ENCODE peak calls at places on chromosome 7, in four cellular contexts. T is stomach, K is adrenal gland, P is K562. B is an unnamed sample.

GRCh38 chr7:69367785-69368184 is 230.5 kb upstream of the AUTS2 start:
- DNase-seq in T (no peak), K (no peak), P (no peak), B (no peak)

GRCh38 chr7:101941481-101942383 is 124.3 kb downstream of the CUX1 start:
- DNase-seq in T (peak; percentile 62), K (peak; percentile 41), P (peak; percentile 36), B (no peak)

GRCh38 chr7:147282204-147282603 is 1165.6 kb downstream of the CNTNAP2 start:
- DNase-seq in T (no peak), K (no peak), P (no peak), B (no peak)

GRCh38 chr7:2314209-2314955 is at the start of gene SNX8:
- DNase-seq in T (peak; percentile 96), K (peak; percentile 94), P (peak; percentile 99), B (peak; percentile 96)

GRCh38 chr7:57328963-57329362 is 121.0 kb upstream of the ZNF716 start:
- DNase-seq in T (no peak), K (no peak), P (no peak), B (no peak)

GRCh38 chr7:81402227-81402626 is 367.6 kb downstream of the HGF start:
- DNase-seq in T (no peak), K (no peak), P (no peak), B (no peak)

GRCh38 chr7:32091608-32092210 is 21.5 kb upstream of the PDE1C start:
- DNase-seq in T (no peak), K (no peak), P (no peak), B (no peak)

GRCh38 chr7:101733713-101734475 is 83.5 kb upstream of the CUX1 start:
- DNase-seq in T (peak; percentile 66), K (peak; percentile 63), P (peak; percentile 88), B (peak; percentile 49)

GRCh38 chr7:26500749-26501352 is 209.2 kb downstream of the SNX10 start:
- DNase-seq in T (no peak), K (no peak), P (peak; percentile 39), B (no peak)

GRCh38 chr7:142875456-142875855 is 10.1 kb downstream of the TRPV6 start:
- DNase-seq in T (no peak), K (no peak), P (no peak), B (no peak)

GRCh38 chr7:131657881-131658280 is 101.5 kb upstream of the PODXL start:
- DNase-seq in T (no peak), K (no peak), P (no peak), B (no peak)

GRCh38 chr7:129213828-129214227 is 11.0 kb upstream of the AHCYL2 start:
- DNase-seq in T (no peak), K (no peak), P (peak; percentile 65), B (no peak)

GRCh38 chr7:69683002-69683401 is 84.7 kb downstream of the AUTS2 start:
- DNase-seq in T (peak; percentile 26), K (peak; percentile 46), P (no peak), B (no peak)

GRCh38 chr7:129168219-129168991 is 20.0 kb upstream of the SMO start:
- DNase-seq in T (no peak), K (no peak), P (no peak), B (no peak)

GRCh38 chr7:85004402-85004801 is 182.5 kb downstream of the SEMA3D start:
- DNase-seq in T (no peak), K (no peak), P (no peak), B (no peak)

GRCh38 chr7:44658979-44659378 is 52.6 kb downstream of the OGDH start:
- DNase-seq in T (no peak), K (no peak), P (no peak), B (no peak)

GRCh38 chr7:43625977-43626376 is 43.1 kb downstream of the STK17A start:
- DNase-seq in T (no peak), K (no peak), P (no peak), B (no peak)

GRCh38 chr7:80563561-80564327 is 51.9 kb upstream of the GNAT3 start:
- DNase-seq in T (no peak), K (no peak), P (no peak), B (no peak)

GRCh38 chr7:46003161-46003560 is 82.1 kb upstream of the IGFBP3 start:
- DNase-seq in T (no peak), K (no peak), P (no peak), B (no peak)

GRCh38 chr7:11130012-11130411 is 156.3 kb downstream of the PHF14 start:
- DNase-seq in T (no peak), K (no peak), P (no peak), B (no peak)

GRCh38 chr7:106009511-106010226 is 46.6 kb downstream of the CDHR3 start:
- DNase-seq in T (peak; percentile 90), K (peak; percentile 91), P (peak; percentile 92), B (peak; percentile 83)

GRCh38 chr7:17599733-17600685 is 301.6 kb downstream of the AHR start:
- DNase-seq in T (no peak), K (no peak), P (no peak), B (no peak)

GRCh38 chr7:18356195-18356645 is 139.3 kb upstream of the HDAC9 start:
- DNase-seq in T (no peak), K (no peak), P (peak; percentile 27), B (no peak)

GRCh38 chr7:119377-120163 is 72.8 kb upstream of the FAM20C start:
- DNase-seq in T (no peak), K (peak; percentile 44), P (no peak), B (peak; percentile 77)
- H3K27ac ChIP-seq in T (peak overlapping the region; percentile 76), K (peak overlapping the region; percentile 43), P (no peak overlapping the region), B (peak overlapping the region; percentile 11)

GRCh38 chr7:151849879-151850260 is 27.0 kb downstream of the PRKAG2 start:
- DNase-seq in T (no peak), K (no peak), P (no peak), B (peak; percentile 22)
- TF ChIP-seq POLR2A in T (no peak), K (no peak), P (no peak), B (no peak)

GRCh38 chr7:73625276-73625675 is 954 bp upstream of the MLXIPL start:
- DNase-seq in T (no peak), K (no peak), P (no peak), B (no peak)

GRCh38 chr7:73623798-73624668 is at the start of gene MLXIPL:
- DNase-seq in T (peak; percentile 93), K (peak; percentile 94), P (peak; percentile 99), B (peak; percentile 64)

GRCh38 chr7:73624669-73625001 is 313 bp upstream of the MLXIPL start:
- DNase-seq in T (no peak), K (no peak), P (no peak), B (no peak)

GRCh38 chr7:73628504-73628903 is 4.2 kb upstream of the MLXIPL start:
- DNase-seq in T (no peak), K (no peak), P (no peak), B (no peak)

DNA sequence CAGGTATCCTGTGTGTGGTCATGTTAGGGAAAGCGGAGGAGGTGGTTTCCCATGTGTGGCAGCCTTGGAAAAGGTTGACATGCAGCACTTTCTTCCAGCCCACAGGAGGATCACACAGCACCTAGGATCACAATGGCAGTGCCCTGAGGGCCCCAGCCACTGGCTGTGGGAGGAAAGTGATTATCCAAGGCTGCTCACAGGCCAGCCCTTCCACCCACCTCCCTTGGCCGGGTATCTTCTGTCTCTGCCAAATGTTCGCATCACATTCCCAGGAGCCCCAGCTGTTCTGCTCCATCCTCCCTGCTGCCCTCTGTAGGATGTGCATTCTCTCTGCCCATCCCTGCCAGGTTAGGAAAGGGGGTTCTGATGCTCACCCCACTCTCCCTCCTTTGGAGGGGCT is 2.5 kb upstream of the MLXIPL start:
- DNase-seq in T (no peak), K (no peak), P (no peak), B (no peak)
- TF ChIP-seq CTCF in T (no peak), K (no peak), P (no peak), B (no peak)

GRCh38 chr7:74083928-74084721 is 521 bp downstream of the LIMK1 start:
- DNase-seq in T (peak; percentile 41), K (peak; percentile 61), P (peak; percentile 74), B (peak; percentile 42)
- H3K27ac ChIP-seq in T (peak overlapping the region; percentile 80), K (peak overlapping the region; percentile 57), P (peak overlapping the region; percentile 84), B (peak overlapping the region; percentile 60)

GRCh38 chr7:157386979-157387800 is 50.4 kb downstream of the DNAJB6 start:
- DNase-seq in T (peak; percentile 86), K (peak; percentile 92), P (peak; percentile 86), B (peak; percentile 87)
- TF ChIP-seq POLR2A in T (no peak), K (no peak), P (peak; percentile 48), B (no peak)

GRCh38 chr7:111858331-111858730 is 296.0 kb upstream of the IMMP2L start:
- DNase-seq in T (no peak), K (no peak), P (no peak), B (no peak)

GRCh38 chr7:111852081-111852480 is 289.8 kb upstream of the IMMP2L start:
- DNase-seq in T (no peak), K (no peak), P (no peak), B (no peak)

GRCh38 chr7:111855161-111855841 is 293.0 kb upstream of the IMMP2L start:
- DNase-seq in T (peak; percentile 27), K (peak; percentile 29), P (peak; percentile 19), B (peak; percentile 41)

GRCh38 chr7:111855842-111856227 is 293.5 kb upstream of the IMMP2L start:
- DNase-seq in T (no peak), K (no peak), P (no peak), B (no peak)

DNA sequence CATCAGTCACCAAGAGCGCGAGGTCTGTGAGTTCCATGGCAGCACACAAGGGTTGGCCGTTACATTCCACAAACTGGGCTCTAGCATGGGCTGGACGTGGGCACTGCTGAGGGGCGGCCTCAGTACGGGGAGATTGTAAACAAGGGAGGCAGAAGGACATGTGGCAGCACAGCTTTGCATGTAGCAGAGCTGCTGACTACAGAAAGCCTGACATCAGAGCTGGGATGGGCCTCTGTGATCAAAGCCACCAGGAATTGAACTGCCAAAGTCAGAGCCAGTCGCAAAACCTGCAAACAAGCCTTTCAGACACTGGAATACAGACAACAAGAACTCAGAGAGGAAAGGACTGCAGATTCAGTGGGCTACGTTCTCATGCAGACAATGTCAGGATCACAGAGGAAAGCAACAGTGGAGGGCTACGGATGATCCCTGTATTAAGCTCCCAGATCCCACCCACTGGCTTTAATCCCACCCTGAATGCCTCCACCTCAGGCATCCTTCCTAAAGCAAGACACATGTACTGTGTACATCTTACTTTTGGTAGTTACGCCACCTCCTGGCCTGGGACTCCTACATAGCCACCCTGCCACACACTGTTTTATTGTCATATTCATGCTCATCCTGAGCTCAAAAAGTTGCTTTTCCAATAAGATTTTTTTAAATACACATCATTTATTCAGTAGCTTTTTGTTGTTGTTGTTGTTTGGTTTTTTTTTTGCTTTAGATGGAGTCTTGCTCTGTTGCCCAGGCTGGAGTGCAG is 291.1 kb upstream of the IMMP2L start:
- DNase-seq in T (no peak), K (no peak), P (no peak), B (no peak)
- TF ChIP-seq CTCF in T (no peak), K (no peak), P (peak; percentile 26), B (no peak)

DNA sequence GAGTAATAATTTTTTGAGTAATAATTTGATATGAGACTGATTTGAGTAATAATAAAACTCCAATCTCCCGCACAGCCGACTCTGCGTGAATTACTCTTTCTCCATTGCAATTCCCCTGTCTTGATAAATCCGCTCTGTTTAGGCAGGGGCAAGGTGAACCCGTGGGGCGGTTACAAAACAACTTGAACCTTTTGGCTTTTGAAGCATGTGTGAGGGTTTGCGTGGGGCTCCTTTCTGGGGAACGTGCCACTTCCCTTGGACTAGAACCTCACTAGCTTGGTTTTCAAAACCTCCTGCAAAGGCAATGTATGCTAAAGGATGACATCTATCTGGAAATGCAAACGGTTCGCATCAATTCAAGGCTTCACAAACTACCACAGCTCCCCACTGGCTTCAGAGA is 1.5 kb downstream of the CRPPA start:
- DNase-seq in T (no peak), K (no peak), P (peak; percentile 23), B (no peak)
- H3K27ac ChIP-seq in T (peak overlapping the region; percentile 98), K (no peak overlapping the region), P (peak overlapping the region; percentile 97), B (peak overlapping the region; percentile 96)